ENCODE peak calls at places on chromosome 14, in nine cellular contexts. I, O, Y, U, L, N, D, G and X are unnamed samples.

GRCh38 chr14:31207287-31207745 is 277 bp downstream of the HECTD1 start:
- DNase-seq in I (no peak), O (no peak), Y (no peak), U (no peak), L (no peak), N (no peak), D (no peak), G (no peak), X (no peak)

GRCh38 chr14:84420236-84420635 is 1109.7 kb upstream of the FLRT2 start:
- DNase-seq in I (no peak), O (no peak), Y (no peak), U (no peak), L (no peak), N (no peak), D (no peak), G (no peak), X (no peak)

GRCh38 chr14:62329427-62329826 is 567.2 kb downstream of the SNAPC1 start:
- DNase-seq in I (peak; percentile 86), O (no peak), Y (no peak), U (peak; percentile 39), L (no peak), N (no peak), D (no peak), G (no peak), X (no peak)

GRCh38 chr14:58599145-58599544 is 38.6 kb upstream of the DACT1 start:
- DNase-seq in I (no peak), O (no peak), Y (no peak), U (no peak), L (no peak), N (no peak), D (no peak), G (no peak), X (no peak)

GRCh38 chr14:99737956-99738667 is 54.0 kb downstream of the CYP46A1 start:
- DNase-seq in I (no peak), O (no peak), Y (no peak), U (no peak), L (peak; percentile 46), N (no peak), D (no peak), G (no peak), X (no peak)

GRCh38 chr14:92382677-92383076 is 59.7 kb downstream of the SLC24A4 start:
- DNase-seq in I (no peak), O (no peak), Y (peak; percentile 47), U (no peak), L (no peak), N (no peak), D (no peak), G (no peak), X (no peak)

GRCh38 chr14:49868720-49869114 is 16.1 kb upstream of the NEMF start:
- DNase-seq in I (no peak), O (no peak), Y (no peak), U (no peak), L (no peak), N (no peak), D (no peak), G (no peak), X (no peak)

GRCh38 chr14:78524766-78525165 is 354.6 kb downstream of the NRXN3 start:
- DNase-seq in I (no peak), O (no peak), Y (no peak), U (no peak), L (no peak), N (no peak), D (no peak), G (no peak), X (no peak)

GRCh38 chr14:21408152-21408551 is 24.3 kb upstream of the SUPT16H start:
- DNase-seq in I (peak; percentile 78), O (no peak), Y (peak; percentile 56), U (peak; percentile 29), L (no peak), N (no peak), D (no peak), G (no peak), X (no peak)

GRCh38 chr14:50062438-50063039 is 53.8 kb downstream of the VCPKMT start:
- DNase-seq in I (peak; percentile 75), O (no peak), Y (peak; percentile 45), U (peak; percentile 82), L (no peak), N (no peak), D (no peak), G (no peak), X (no peak)

GRCh38 chr14:59566281-59566680 is 10.3 kb downstream of the CCDC175 start:
- DNase-seq in I (no peak), O (no peak), Y (no peak), U (no peak), L (no peak), N (no peak), D (no peak), G (no peak), X (no peak)

GRCh38 chr14:30214456-30215090 is 286.9 kb upstream of the PRKD1 start:
- DNase-seq in I (peak; percentile 69), O (no peak), Y (peak; percentile 64), U (peak; percentile 30), L (no peak), N (no peak), D (no peak), G (peak; percentile 32), X (peak; percentile 82)

GRCh38 chr14:67940894-67941455 is 121.4 kb downstream of the RAD51B start:
- DNase-seq in I (peak; percentile 66), O (no peak), Y (peak; percentile 39), U (peak; percentile 35), L (no peak), N (no peak), D (no peak), G (peak; percentile 65), X (peak; percentile 29)

GRCh38 chr14:94615823-94616570 is 3.8 kb downstream of the SERPINA3 start:
- DNase-seq in I (no peak), O (no peak), Y (no peak), U (no peak), L (no peak), N (no peak), D (no peak), G (no peak), X (no peak)

GRCh38 chr14:52781629-52782028 is 9.8 kb downstream of the GNPNAT1 start:
- DNase-seq in I (no peak), O (no peak), Y (no peak), U (no peak), L (no peak), N (no peak), D (no peak), G (no peak), X (no peak)

GRCh38 chr14:51087024-51087423 is 7.9 kb downstream of the TRIM9 start:
- DNase-seq in I (peak; percentile 6), O (no peak), Y (no peak), U (peak; percentile 57), L (no peak), N (no peak), D (no peak), G (no peak), X (no peak)